ENCODE peak calls at places on chromosomes 4 and X, in five cellular contexts. One of them, this sample, is unnamed.

GRCh38 chr4:124745988-124746801 is 33.7 kb upstream of the ANKRD50 start:
- DNase-seq in WERI-Rb-1: no peak
- DNase-seq in psoas muscle: no peak
- DNase-seq in fibroblast of lung: peak; percentile 60
- DNase-seq in left lung: no peak
- DNase-seq in this sample: no peak

GRCh38 chr4:153207561-153207960 is 3.3 kb downstream of the TRIM2 start:
- DNase-seq in WERI-Rb-1: peak; percentile 65
- DNase-seq in psoas muscle: peak; percentile 33
- DNase-seq in fibroblast of lung: peak; percentile 30
- DNase-seq in left lung: no peak
- DNase-seq in this sample: no peak

GRCh38 chrX:112694811-112695210 is 15.1 kb upstream of the LHFPL1 start:
- DNase-seq in WERI-Rb-1: no peak
- DNase-seq in psoas muscle: no peak
- DNase-seq in fibroblast of lung: no peak
- DNase-seq in left lung: no peak
- DNase-seq in this sample: no peak

GRCh38 chrX:69616520-69617203 is 749 bp downstream of the EDA start:
- DNase-seq in WERI-Rb-1: peak; percentile 13
- DNase-seq in psoas muscle: peak; percentile 27
- DNase-seq in fibroblast of lung: no peak
- DNase-seq in left lung: peak; percentile 32
- DNase-seq in this sample: no peak

GRCh38 chrX:110021180-110022022 is 18.5 kb downstream of the TMEM164 start:
- DNase-seq in WERI-Rb-1: peak; percentile 81
- DNase-seq in psoas muscle: no peak
- DNase-seq in fibroblast of lung: peak; percentile 53
- DNase-seq in left lung: no peak
- DNase-seq in this sample: no peak

GRCh38 chrX:140157611-140158010 is 192.3 kb upstream of the CXorf66 start:
- DNase-seq in WERI-Rb-1: no peak
- DNase-seq in psoas muscle: no peak
- DNase-seq in fibroblast of lung: peak; percentile 12
- DNase-seq in left lung: no peak
- DNase-seq in this sample: peak; percentile 27

GRCh38 chr4:117134386-117134785 is 49.0 kb upstream of the TRAM1L1 start:
- DNase-seq in WERI-Rb-1: peak; percentile 69
- DNase-seq in psoas muscle: no peak
- DNase-seq in fibroblast of lung: peak; percentile 82
- DNase-seq in left lung: no peak
- DNase-seq in this sample: peak; percentile 49

GRCh38 chr4:158500054-158500453 is 21.6 kb upstream of the RXFP1 start:
- DNase-seq in WERI-Rb-1: no peak
- DNase-seq in psoas muscle: no peak
- DNase-seq in fibroblast of lung: no peak
- DNase-seq in left lung: no peak
- DNase-seq in this sample: no peak

GRCh38 chrX:118724775-118725174 is 2.6 kb upstream of the IL13RA1 start:
- DNase-seq in WERI-Rb-1: no peak
- DNase-seq in psoas muscle: no peak
- DNase-seq in fibroblast of lung: peak; percentile 42
- DNase-seq in left lung: no peak
- DNase-seq in this sample: peak; percentile 20

GRCh38 chr4:144575181-144575580 is 70.8 kb upstream of the HHIP start:
- DNase-seq in WERI-Rb-1: peak; percentile 57
- DNase-seq in psoas muscle: no peak
- DNase-seq in fibroblast of lung: no peak
- DNase-seq in left lung: no peak
- DNase-seq in this sample: no peak

GRCh38 chrX:124497386-124497785 is 151.0 kb downstream of the SH2D1A start:
- DNase-seq in WERI-Rb-1: no peak
- DNase-seq in psoas muscle: no peak
- DNase-seq in fibroblast of lung: no peak
- DNase-seq in left lung: no peak
- DNase-seq in this sample: peak; percentile 76

GRCh38 chrX:28854637-28855036 is 267.4 kb downstream of the IL1RAPL1 start:
- DNase-seq in WERI-Rb-1: no peak
- DNase-seq in psoas muscle: no peak
- DNase-seq in fibroblast of lung: peak; percentile 5
- DNase-seq in left lung: no peak
- DNase-seq in this sample: no peak

GRCh38 chrX:45400380-45400779 is 199.7 kb upstream of the DIPK2B start:
- DNase-seq in WERI-Rb-1: no peak
- DNase-seq in psoas muscle: no peak
- DNase-seq in fibroblast of lung: peak; percentile 46
- DNase-seq in left lung: no peak
- DNase-seq in this sample: no peak

GRCh38 chrX:131405497-131405896 is 116.4 kb upstream of the IGSF1 start:
- DNase-seq in WERI-Rb-1: no peak
- DNase-seq in psoas muscle: no peak
- DNase-seq in fibroblast of lung: no peak
- DNase-seq in left lung: no peak
- DNase-seq in this sample: no peak

GRCh38 chrX:47560179-47560830 is 700 bp upstream of the ARAF start:
- DNase-seq in WERI-Rb-1: no peak
- DNase-seq in psoas muscle: no peak
- DNase-seq in fibroblast of lung: no peak
- DNase-seq in left lung: no peak
- DNase-seq in this sample: no peak

DNA sequence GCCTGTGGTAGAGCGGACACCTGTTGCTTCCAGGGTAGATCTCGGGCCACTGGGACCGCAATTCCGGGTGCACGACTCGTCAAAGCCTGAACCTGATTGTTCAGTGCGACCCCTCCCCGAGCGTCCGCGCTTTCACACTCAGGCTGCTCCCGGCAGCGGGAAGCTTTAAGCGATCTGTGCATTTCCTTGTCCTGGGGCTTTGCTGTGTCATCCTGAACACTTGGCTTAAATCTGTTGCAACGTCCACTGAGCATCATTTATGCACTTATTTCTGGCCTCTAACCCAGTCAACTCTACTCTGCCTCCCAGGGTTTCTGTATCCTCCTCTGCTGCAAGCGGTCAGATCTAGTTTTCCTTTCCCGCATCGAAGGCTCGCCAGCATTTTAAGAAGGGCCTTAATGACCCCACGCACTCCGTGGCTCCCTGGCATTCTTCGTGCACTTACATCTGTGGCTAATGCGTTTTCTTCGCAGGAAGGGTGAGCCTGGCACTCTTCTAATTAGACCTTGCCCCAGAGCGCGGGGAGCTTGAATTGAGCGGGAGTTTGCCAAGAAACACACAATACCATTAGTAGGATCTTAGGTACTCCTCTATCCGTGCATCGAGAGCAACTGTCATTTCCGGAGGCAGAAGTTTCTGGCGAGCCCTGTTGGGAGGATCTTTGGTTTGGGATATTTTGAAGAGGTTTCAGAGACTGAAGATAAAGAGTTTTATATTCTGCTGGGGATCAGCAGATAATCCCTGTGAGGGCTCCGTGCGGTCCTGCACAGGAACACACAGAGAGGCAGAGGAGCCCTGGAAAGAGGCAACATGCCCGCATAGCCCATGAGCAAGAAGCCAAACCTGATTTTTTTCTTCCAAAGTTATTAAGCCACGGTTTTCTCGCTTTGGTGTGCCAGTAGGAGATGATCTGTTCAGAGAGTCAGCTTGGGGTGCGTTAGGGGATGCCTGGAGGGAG is 654 bp upstream of the DDIT4L start:
- DNase-seq in WERI-Rb-1: peak; percentile 74
- DNase-seq in psoas muscle: no peak
- DNase-seq in fibroblast of lung: peak; percentile 58
- DNase-seq in left lung: no peak
- DNase-seq in this sample: peak; percentile 33
- H3K4me3 ChIP-seq in WERI-Rb-1: peak overlapping the region; percentile 34
- H3K4me3 ChIP-seq in psoas muscle: peak overlapping the region; percentile 90
- H3K4me3 ChIP-seq in fibroblast of lung: peak overlapping the region; percentile 73
- H3K4me3 ChIP-seq in left lung: peak overlapping the region; percentile 52
- H3K4me3 ChIP-seq in this sample: peak overlapping the region; percentile 40

GRCh38 chr4:162456106-162456505 is 292.3 kb upstream of the FSTL5 start:
- DNase-seq in WERI-Rb-1: no peak
- DNase-seq in psoas muscle: no peak
- DNase-seq in fibroblast of lung: no peak
- DNase-seq in left lung: no peak
- DNase-seq in this sample: peak; percentile 87

GRCh38 chr4:162458051-162458450 is 294.3 kb upstream of the FSTL5 start:
- DNase-seq in WERI-Rb-1: no peak
- DNase-seq in psoas muscle: no peak
- DNase-seq in fibroblast of lung: no peak
- DNase-seq in left lung: no peak
- DNase-seq in this sample: no peak

GRCh38 chr4:162461952-162462351 is 298.2 kb upstream of the FSTL5 start:
- DNase-seq in WERI-Rb-1: no peak
- DNase-seq in psoas muscle: no peak
- DNase-seq in fibroblast of lung: no peak
- DNase-seq in left lung: no peak
- DNase-seq in this sample: peak; percentile 37

DNA sequence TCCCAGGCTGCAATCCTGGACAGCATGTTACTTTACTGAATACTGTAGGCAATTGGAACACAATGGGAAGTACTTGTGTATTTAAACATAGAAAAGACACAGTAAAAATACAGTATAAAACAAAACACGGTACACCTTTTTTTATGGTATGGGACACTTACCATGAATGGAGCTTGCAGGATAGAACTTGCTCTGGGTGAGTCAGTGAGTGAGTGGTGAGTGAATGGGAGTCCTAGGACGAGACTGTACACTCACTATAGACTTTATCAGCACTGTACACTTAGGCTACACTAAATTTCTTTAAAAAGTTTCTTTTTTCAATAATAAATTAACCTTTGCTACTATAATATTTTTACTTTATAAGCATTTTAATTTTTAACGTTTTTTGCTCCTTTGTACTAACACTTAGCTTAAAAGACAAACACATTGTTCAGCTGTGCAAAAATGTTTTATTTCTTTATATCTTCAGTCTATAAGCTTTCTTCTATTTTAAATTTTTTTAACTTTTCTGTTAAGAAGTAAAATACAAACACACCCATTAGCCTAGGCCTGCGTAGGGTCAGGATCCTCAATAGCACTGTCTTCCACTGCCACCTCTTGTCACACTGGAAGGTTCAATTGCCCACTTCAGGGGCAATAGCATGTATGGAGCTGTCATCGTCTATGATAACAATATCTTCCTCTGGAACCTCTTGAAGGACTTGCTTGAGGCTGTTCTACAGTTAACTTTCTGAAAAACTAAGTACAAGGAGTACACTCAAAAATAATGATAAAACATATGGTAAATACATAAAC is 293.5 kb upstream of the FSTL5 start:
- DNase-seq in WERI-Rb-1: no peak
- DNase-seq in psoas muscle: no peak
- DNase-seq in fibroblast of lung: no peak
- DNase-seq in left lung: no peak
- DNase-seq in this sample: peak; percentile 91
- TF ChIP-seq CTCF in WERI-Rb-1: no peak
- TF ChIP-seq CTCF in psoas muscle: no peak
- TF ChIP-seq CTCF in fibroblast of lung: no peak
- TF ChIP-seq CTCF in left lung: no peak
- TF ChIP-seq CTCF in this sample: no peak

DNA sequence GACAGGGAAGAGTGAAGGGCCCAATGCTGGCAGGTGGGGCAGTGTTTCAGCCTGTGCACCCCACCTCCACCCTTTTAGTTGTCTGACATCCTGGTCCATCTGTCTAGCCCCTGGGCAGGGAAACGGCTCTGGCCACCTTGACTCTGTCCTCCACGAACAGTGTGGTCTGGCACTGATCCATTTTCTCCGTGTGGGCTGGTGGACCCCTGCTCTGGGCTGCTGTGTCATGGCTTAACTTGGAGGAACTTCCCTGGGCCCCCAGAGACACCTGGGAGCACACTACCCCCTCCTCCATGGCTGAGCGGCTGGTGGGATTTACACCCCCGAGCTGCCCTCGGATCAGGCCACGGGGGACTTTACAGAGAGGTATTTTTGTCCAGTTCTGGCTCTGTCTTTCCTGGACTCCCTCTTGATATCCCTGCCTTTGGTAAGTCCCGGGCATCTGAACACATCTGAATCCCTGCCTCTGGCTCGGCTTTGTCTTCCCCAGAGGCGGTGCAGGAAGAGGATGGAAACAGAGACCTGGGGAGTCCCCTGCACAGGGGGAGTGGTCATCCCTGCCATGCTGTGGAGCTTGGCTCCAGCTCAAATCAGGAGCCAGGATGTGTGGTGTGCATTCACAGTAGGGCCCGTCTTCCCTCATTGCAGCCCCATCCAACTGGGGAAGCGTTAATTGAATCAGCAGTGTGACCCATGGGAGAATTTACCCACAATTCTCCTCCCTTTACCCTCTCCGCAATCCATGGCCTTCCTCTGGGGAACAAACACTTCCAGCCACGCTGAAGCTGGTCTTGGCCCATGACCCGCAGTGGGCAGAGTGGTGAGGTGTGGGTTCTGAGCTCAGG is 6.4 kb upstream of the NKX1-1 start:
- DNase-seq in WERI-Rb-1: no peak
- DNase-seq in psoas muscle: no peak
- DNase-seq in fibroblast of lung: no peak
- DNase-seq in left lung: no peak
- DNase-seq in this sample: no peak
- H3K27me3 ChIP-seq in WERI-Rb-1: peaks cover 21% of the 10 kb centered on the region
- H3K27me3 ChIP-seq in psoas muscle: no peaks in the 10 kb centered on the region
- H3K27me3 ChIP-seq in fibroblast of lung: peaks cover 14% of the 10 kb centered on the region
- H3K27me3 ChIP-seq in left lung: peaks cover 100% of the 10 kb centered on the region
- H3K27me3 ChIP-seq in this sample: peaks cover 12% of the 10 kb centered on the region

GRCh38 chr4:39353478-39354177 is 12.5 kb downstream of the RFC1 start:
- DNase-seq in WERI-Rb-1: no peak
- DNase-seq in psoas muscle: no peak
- DNase-seq in fibroblast of lung: peak; percentile 48
- DNase-seq in left lung: no peak
- DNase-seq in this sample: peak; percentile 72
- H3K4me3 ChIP-seq in WERI-Rb-1: no peak overlapping the region
- H3K4me3 ChIP-seq in psoas muscle: peak overlapping the region; percentile 47
- H3K4me3 ChIP-seq in fibroblast of lung: peak overlapping the region; percentile 30
- H3K4me3 ChIP-seq in left lung: peak overlapping the region; percentile 23
- H3K4me3 ChIP-seq in this sample: peak overlapping the region; percentile 4

DNA sequence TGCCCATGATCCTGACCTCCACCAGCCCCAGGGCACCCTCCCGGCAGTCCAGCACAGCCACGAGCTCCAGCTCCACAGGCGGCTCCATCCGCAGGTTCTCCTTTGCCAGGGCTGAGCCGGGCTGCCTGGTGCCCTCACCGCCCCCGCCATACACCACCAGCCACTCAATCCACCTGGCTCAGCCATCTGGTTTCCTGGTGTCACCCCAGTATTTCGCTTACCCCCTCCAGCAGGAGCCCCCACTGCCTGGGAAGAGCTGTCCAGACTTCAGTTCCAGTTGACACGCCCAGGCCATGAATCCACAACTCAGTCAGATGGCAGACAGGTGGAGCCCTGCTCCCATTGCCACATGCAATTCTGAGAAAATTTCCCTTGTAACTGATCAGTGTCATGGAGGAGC is 3.9 kb downstream of the SHISA3 start:
- DNase-seq in WERI-Rb-1: no peak
- DNase-seq in psoas muscle: no peak
- DNase-seq in fibroblast of lung: no peak
- DNase-seq in left lung: no peak
- DNase-seq in this sample: peak; percentile 29
- TF ChIP-seq CTCF in WERI-Rb-1: peak; percentile 36
- TF ChIP-seq CTCF in psoas muscle: no peak
- TF ChIP-seq CTCF in fibroblast of lung: no peak
- TF ChIP-seq CTCF in left lung: no peak
- TF ChIP-seq CTCF in this sample: peak; percentile 53

This sample was measured in bronchial epithelial cell.